ENCODE peak calls at places on chromosomes 11 and 22, in four cellular contexts. L is astrocyte of the spinal cord, Z is fibroblast of lung, W is fibroblast of villous mesenchyme. A is an unnamed sample.

GRCh38 chr11:14012836-14013235 is 50.3 kb downstream of the SPON1 start:
- DNase-seq in W (no peak), Z (peak; percentile 45), L (peak; percentile 15), A (no peak)

GRCh38 chr22:24417901-24418641 is 9.3 kb upstream of the ADORA2A start:
- DNase-seq in Z (no peak), L (no peak), W (no peak), A (peak; percentile 92)

GRCh38 chr11:103396237-103396636 is 287.0 kb downstream of the DYNC2H1 start:
- DNase-seq in W (peak; percentile 66), Z (no peak), L (no peak), A (no peak)

GRCh38 chr22:40176921-40177737 is 596 bp upstream of the TNRC6B start:
- DNase-seq in Z (peak; percentile 75), W (peak; percentile 83), L (peak; percentile 69), A (no peak)

GRCh38 chr22:45334068-45334467 is 24.3 kb downstream of the FAM118A start:
- DNase-seq in Z (no peak), L (no peak), W (no peak), A (no peak)

GRCh38 chr11:118530683-118531596 is at the start of gene TMEM25:
- DNase-seq in W (peak; percentile 47), Z (peak; percentile 42), L (peak; percentile 61), A (no peak)

GRCh38 chr11:107704432-107704831 is 7.4 kb downstream of the SLN start:
- DNase-seq in Z (no peak), W (no peak), L (peak; percentile 41), A (no peak)

GRCh38 chr22:17566776-17567175 is 3.5 kb downstream of the SLC25A18 start:
- DNase-seq in L (no peak), Z (no peak), W (no peak), A (no peak)

GRCh38 chr11:62241095-62241494 is 944 bp upstream of the SCGB1D2 start:
- DNase-seq in L (no peak), Z (no peak), W (no peak), A (no peak)

GRCh38 chr11:32615422-32615821 is 31.8 kb downstream of the EIF3M start:
- DNase-seq in Z (peak; percentile 29), W (peak; percentile 32), L (no peak), A (no peak)

GRCh38 chr11:65700377-65700776 is 11.7 kb upstream of the KAT5 start:
- DNase-seq in W (no peak), Z (no peak), L (no peak), A (no peak)

GRCh38 chr11:113319085-113319484 is 4.7 kb downstream of the TTC12 start:
- DNase-seq in L (no peak), Z (no peak), W (no peak), A (no peak)

GRCh38 chr11:17406818-17407149 is 18.3 kb upstream of the KCNJ11 start:
- DNase-seq in Z (no peak), W (no peak), L (no peak), A (peak; percentile 86)

GRCh38 chr11:66322732-66323427 is 6.0 kb upstream of the CD248 start:
- DNase-seq in W (peak; percentile 81), Z (peak; percentile 88), L (no peak), A (no peak)

GRCh38 chr11:26741036-26741435 is 19.2 kb upstream of the SLC5A12 start:
- DNase-seq in L (peak; percentile 57), W (no peak), Z (peak; percentile 55), A (no peak)

GRCh38 chr22:29810156-29810555 is 27.9 kb downstream of the ASCC2 start:
- DNase-seq in L (no peak), Z (no peak), W (no peak), A (no peak)

GRCh38 chr11:67374571-67375276 is 1.3 kb upstream of the CLCF1 start:
- DNase-seq in Z (no peak), W (no peak), L (no peak), A (no peak)

GRCh38 chr11:57340228-57340627 is 2.1 kb downstream of the P2RX3 start:
- DNase-seq in L (no peak), Z (no peak), W (peak; percentile 42), A (no peak)

GRCh38 chr11:117391181-117391580 is 63.5 kb downstream of the CEP164 start:
- DNase-seq in L (no peak), Z (no peak), W (no peak), A (no peak)

GRCh38 chr11:116421529-116422185 is 351.1 kb downstream of the BUD13 start:
- DNase-seq in W (no peak), Z (no peak), L (no peak), A (no peak)

GRCh38 chr11:118156531-118157185 is 4.0 kb upstream of the SCN4B start:
- DNase-seq in Z (no peak), W (no peak), L (no peak), A (no peak)

GRCh38 chr22:46758867-46759290 is 3.6 kb upstream of the TBC1D22A start:
- DNase-seq in W (peak; percentile 63), L (peak; percentile 66), Z (peak; percentile 62), A (peak; percentile 21)

GRCh38 chr11:19393119-19393518 is 152.4 kb upstream of the E2F8 start:
- DNase-seq in L (no peak), W (no peak), Z (no peak), A (no peak)

GRCh38 chr11:119750056-119750455 is 21.1 kb upstream of the NECTIN1 start:
- DNase-seq in W (no peak), Z (no peak), L (no peak), A (no peak)

GRCh38 chr11:125110996-125111340 is 458 bp downstream of the TMEM218 start:
- DNase-seq in Z (no peak), L (no peak), W (no peak), A (no peak)

GRCh38 chr11:109264128-109264527 is 157.9 kb upstream of the C11orf87 start:
- DNase-seq in L (no peak), W (no peak), Z (no peak), A (no peak)

GRCh38 chr22:49190816-49191505 is 636.7 kb downstream of the BRD1 start:
- DNase-seq in Z (no peak), W (no peak), L (no peak), A (peak; percentile 41)

GRCh38 chr22:46079861-46080821 is 70.2 kb upstream of the PPARA start:
- DNase-seq in W (peak; percentile 80), L (peak; percentile 86), Z (peak; percentile 71), A (peak; percentile 76)

GRCh38 chr11:107780775-107781174 is 68.9 kb upstream of the SLN start:
- DNase-seq in L (no peak), Z (peak; percentile 2), W (no peak), A (no peak)

GRCh38 chr11:122343247-122343646 is 227.2 kb upstream of the BLID start:
- DNase-seq in W (peak; percentile 65), Z (no peak), L (peak; percentile 38), A (no peak)

GRCh38 chr11:57343825-57344224 is 5.7 kb downstream of the P2RX3 start:
- DNase-seq in L (no peak), Z (no peak), W (no peak), A (no peak)

GRCh38 chr11:3014314-3014938 is 22.3 kb upstream of the NAP1L4 start:
- DNase-seq in L (peak; percentile 77), W (no peak), Z (no peak), A (no peak)

GRCh38 chr11:113179181-113179701 is 135.1 kb upstream of the TTC12 start:
- DNase-seq in L (no peak), Z (no peak), W (no peak), A (no peak)

GRCh38 chr11:34507156-34507555 is 6.4 kb downstream of the ELF5 start:
- DNase-seq in L (no peak), W (no peak), Z (no peak), A (no peak)

GRCh38 chr11:6233984-6234313 is 487 bp downstream of the FHIP1B start:
- DNase-seq in L (no peak), W (no peak), Z (no peak), A (no peak)

GRCh38 chr11:75492181-75492820 is 33.4 kb downstream of the GDPD5 start:
- DNase-seq in W (no peak), Z (no peak), L (no peak), A (no peak)

DNA sequence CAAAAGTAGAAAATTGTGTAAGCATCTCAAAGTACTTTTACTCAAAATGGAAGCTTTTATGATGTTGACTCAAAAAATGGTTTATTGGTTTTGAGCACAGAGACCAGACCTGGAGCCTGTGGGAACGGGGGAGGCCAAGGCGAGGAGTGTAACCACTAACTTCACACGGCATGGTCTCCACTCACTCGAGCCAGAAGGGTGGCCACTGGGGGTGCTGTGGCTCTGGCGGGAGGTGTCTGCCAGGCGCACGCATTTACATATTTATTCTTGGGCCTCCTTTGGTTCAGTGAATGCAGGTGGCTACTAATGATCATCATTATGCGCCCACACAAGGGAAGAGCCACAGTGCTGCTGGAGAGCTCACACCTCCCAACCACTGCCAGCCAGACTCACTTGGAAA is 64.6 kb downstream of the FLRT1 start:
- DNase-seq in L (no peak), W (no peak), Z (no peak), A (no peak)
- TF ChIP-seq CTCF in L (no peak), W (peak; percentile 26), Z (peak; percentile 30), A (no peak)

DNA sequence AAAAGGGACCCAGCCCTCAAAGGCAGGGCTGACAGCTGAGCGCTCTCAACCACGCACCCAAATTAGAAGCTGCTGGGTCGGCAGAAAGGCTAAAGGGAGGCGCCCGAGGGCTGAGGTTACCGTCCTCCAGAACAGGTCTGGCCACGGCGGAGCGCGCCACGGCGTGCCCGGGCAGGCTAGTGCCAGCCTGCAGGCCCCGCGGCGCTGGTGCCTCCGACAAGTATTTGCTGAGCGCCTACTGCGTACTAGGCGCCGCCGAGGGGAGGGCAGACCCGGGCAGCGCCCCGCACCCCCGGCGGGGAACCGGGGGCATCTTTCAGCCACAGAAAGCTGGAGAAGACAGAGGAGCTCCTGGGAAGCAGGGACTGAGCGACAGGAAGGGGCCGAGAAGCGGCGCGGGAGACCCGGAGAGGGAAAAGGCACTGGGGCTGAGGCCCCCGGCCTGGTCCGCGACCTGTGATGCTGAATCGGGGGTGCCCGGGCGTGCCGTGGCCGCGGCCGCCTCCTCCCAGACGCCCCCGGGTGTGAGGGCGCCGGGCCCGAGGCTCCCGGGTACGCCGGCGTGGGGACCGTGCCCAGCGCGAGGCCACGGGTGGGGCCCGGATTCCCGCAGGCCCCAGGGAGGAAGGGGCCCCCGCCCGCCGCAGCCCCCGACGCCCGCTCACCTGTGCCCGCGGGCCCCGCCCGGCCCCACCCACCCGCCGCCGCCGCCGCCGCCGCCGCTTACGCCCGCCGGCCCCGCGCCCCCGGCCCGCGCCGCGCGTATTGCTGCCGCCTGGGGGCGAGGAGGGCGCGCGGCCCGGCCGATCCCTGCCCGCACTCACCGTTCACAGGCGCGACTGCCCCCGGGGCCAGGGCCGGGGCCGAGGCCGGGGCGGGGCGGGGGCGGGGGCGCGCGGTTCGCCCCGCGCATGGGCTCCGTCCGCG is 521 bp downstream of the HRAS start:
- DNase-seq in Z (peak; percentile 9), L (no peak), W (peak; percentile 17), A (peak; percentile 90)
- TF ChIP-seq CTCF in Z (no peak), L (no peak), W (no peak), A (peak; percentile 16)

DNA sequence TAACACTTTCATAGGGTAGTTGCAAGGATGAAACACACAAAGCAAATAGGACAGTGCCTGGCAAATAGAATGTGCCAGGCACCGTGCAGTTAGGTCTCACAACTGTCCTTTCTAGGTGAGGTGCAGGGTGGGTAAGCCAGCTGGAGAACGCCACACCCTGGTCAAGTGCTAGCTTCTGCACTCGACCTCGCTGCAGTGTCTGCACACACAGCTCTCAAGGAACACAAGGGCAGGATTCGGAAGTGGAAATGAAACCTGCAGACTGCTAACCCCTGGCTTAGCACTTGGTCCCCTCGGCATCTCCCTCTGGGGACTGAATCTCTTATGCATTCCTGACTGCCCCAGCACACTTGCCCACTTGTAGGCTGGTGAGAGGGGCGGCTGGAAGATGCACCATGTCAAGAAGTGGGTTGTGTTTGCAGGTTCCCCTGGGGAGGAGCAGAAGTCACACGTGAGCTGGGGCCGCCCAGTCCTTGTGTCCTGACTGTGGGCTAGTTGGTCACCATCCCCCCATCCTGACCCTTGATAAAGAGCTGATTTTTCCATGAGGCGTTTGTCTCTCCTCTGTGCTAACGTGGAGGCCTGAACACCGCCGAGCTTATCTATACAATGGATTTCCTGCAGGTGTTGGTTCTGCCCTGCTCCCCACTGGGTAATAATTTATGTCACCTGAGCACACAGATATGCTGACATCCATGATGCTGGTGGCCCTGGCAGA is 89.0 kb downstream of the MICAL2 start:
- DNase-seq in L (no peak), Z (no peak), W (no peak), A (peak; percentile 77)
- TF ChIP-seq CTCF in L (no peak), Z (no peak), W (no peak), A (no peak)

GRCh38 chr11:73137262-73137941 is 4.7 kb downstream of the FCHSD2 start:
- DNase-seq in Z (no peak), L (no peak), W (no peak), A (no peak)
- TF ChIP-seq CTCF in Z (no peak), L (no peak), W (no peak), A (peak; percentile 33)